ENCODE peak calls at places on chromosomes 11 and 22, in four cellular contexts. X, S, K and A are unnamed samples.

GRCh38 chr11:92601048-92601447 is 368.4 kb upstream of the MTNR1B start:
- DNase-seq in K (no peak), S (no peak), X (no peak), A (no peak)

GRCh38 chr11:12187399-12187798 is 77.0 kb downstream of the MICAL2 start:
- DNase-seq in S (no peak), X (no peak), K (no peak), A (no peak)

GRCh38 chr11:110131386-110132123 is 38.4 kb downstream of the ZC3H12C start:
- DNase-seq in K (no peak), S (no peak), X (no peak), A (no peak)

GRCh38 chr11:113147249-113147648 is 167.1 kb upstream of the TTC12 start:
- DNase-seq in S (no peak), X (no peak), K (no peak), A (no peak)

GRCh38 chr11:43735931-43736330 is 55.4 kb downstream of the HSD17B12 start:
- DNase-seq in X (no peak), S (no peak), K (no peak), A (no peak)

GRCh38 chr11:26931248-26931631 is 62.7 kb upstream of the FIBIN start:
- DNase-seq in S (no peak), K (no peak), X (no peak), A (no peak)

GRCh38 chr11:64206457-64207246 is at the start of gene FERMT3:
- DNase-seq in X (no peak), S (no peak), K (no peak), A (peak)

GRCh38 chr22:20015971-20016733 is 471 bp downstream of the ARVCF start:
- DNase-seq in X (peak), S (no peak), K (peak), A (no peak)

GRCh38 chr22:26673485-26673884 is 16.1 kb downstream of the MIAT start:
- DNase-seq in X (no peak), S (no peak), K (no peak), A (no peak)

GRCh38 chr11:62143727-62144126 is 19.9 kb downstream of the INCENP start:
- DNase-seq in X (no peak), S (peak), K (no peak), A (no peak)

GRCh38 chr11:133719532-133720235 is 125.6 kb downstream of the SPATA19 start:
- DNase-seq in K (no peak), S (peak), X (no peak), A (no peak)

GRCh38 chr11:86954288-86955110 is 696 bp downstream of the FZD4 start:
- DNase-seq in X (peak), K (peak), S (peak), A (no peak)

GRCh38 chr22:43257549-43257948 is 70.6 kb upstream of the TTLL12 start:
- DNase-seq in S (no peak), X (no peak), K (no peak), A (no peak)

GRCh38 chr22:50053861-50054260 is 4.2 kb downstream of the TTLL8 start:
- DNase-seq in S (no peak), K (no peak), X (no peak), A (peak)

GRCh38 chr11:66106786-66107599 is 36.9 kb downstream of the PACS1 start:
- DNase-seq in X (peak), K (no peak), S (peak), A (no peak)

GRCh38 chr11:62671272-62671603 is 235 bp upstream of the UQCC3 start:
- DNase-seq in X (no peak), S (no peak), K (no peak), A (no peak)

GRCh38 chr11:92308366-92308765 is 83.7 kb downstream of the FAT3 start:
- DNase-seq in X (no peak), K (no peak), S (no peak), A (no peak)

GRCh38 chr11:17839973-17840611 is 105.5 kb downstream of the KCNC1 start:
- DNase-seq in K (no peak), S (no peak), X (no peak), A (no peak)

GRCh38 chr11:64150051-64150450 is 15.9 kb downstream of the MACROD1 start:
- DNase-seq in X (no peak), K (no peak), S (no peak), A (no peak)

GRCh38 chr11:72091292-72091691 is 10.6 kb downstream of the LRRC51 start:
- DNase-seq in S (no peak), K (peak), X (peak), A (peak)

GRCh38 chr22:46866591-46866990 is 104.1 kb downstream of the TBC1D22A start:
- DNase-seq in S (no peak), X (no peak), K (no peak), A (no peak)

GRCh38 chr11:34904421-34904950 is 11.7 kb downstream of the APIP start:
- DNase-seq in S (no peak), K (no peak), X (no peak), A (no peak)

GRCh38 chr11:8786933-8787332 is 104.3 kb downstream of the RPL27A start:
- DNase-seq in X (no peak), S (no peak), K (no peak), A (no peak)

GRCh38 chr11:20114588-20114987 is 45.7 kb downstream of the DBX1 start:
- DNase-seq in S (no peak), X (no peak), K (no peak), A (no peak)

GRCh38 chr11:1473011-1473628 is 13.5 kb downstream of the MOB2 start:
- DNase-seq in S (no peak), K (no peak), X (no peak), A (no peak)

GRCh38 chr22:39475337-39475736 is 18.5 kb downstream of the MGAT3 start:
- DNase-seq in K (no peak), S (no peak), X (no peak), A (no peak)

GRCh38 chr11:72552399-72552910 is 118.1 kb upstream of the CLPB start:
- DNase-seq in X (no peak), S (no peak), K (no peak), A (no peak)

GRCh38 chr11:6397156-6397555 is 6.9 kb downstream of the SMPD1 start:
- DNase-seq in K (no peak), S (no peak), X (no peak), A (no peak)

GRCh38 chr11:6202036-6202435 is 3.0 kb downstream of the OR52W1 start:
- DNase-seq in K (no peak), X (no peak), S (no peak), A (no peak)

GRCh38 chr11:116193321-116194114 is 579.3 kb downstream of the BUD13 start:
- DNase-seq in X (peak), S (no peak), K (peak), A (no peak)

GRCh38 chr11:80782135-80782885 is 1341.5 kb upstream of the TENM4 start:
- DNase-seq in K (no peak), S (no peak), X (no peak), A (no peak)

GRCh38 chr22:43827926-43828710 is 16.0 kb upstream of the EFCAB6 start:
- DNase-seq in X (peak), K (no peak), S (no peak), A (no peak)

GRCh38 chr11:69209421-69209820 is 53.7 kb downstream of the SMIM38 start:
- DNase-seq in K (no peak), X (no peak), S (no peak), A (no peak)

GRCh38 chr11:76801736-76802135 is 18.6 kb downstream of the TSKU start:
- DNase-seq in K (no peak), X (no peak), S (no peak), A (no peak)

GRCh38 chr22:46638601-46639431 is 18.6 kb downstream of the GRAMD4 start:
- DNase-seq in K (no peak), S (no peak), X (no peak), A (no peak)

GRCh38 chr11:82505384-82505783 is 228.3 kb downstream of the FAM181B start:
- DNase-seq in S (no peak), K (no peak), X (no peak), A (no peak)

GRCh38 chr11:57761301-57762234 is at the start of gene CTNND1:
- DNase-seq in X (peak), K (peak), S (peak), A (no peak)